ENCODE peak calls at places on chromosomes 12 and 14, in eight cellular contexts. E, P, F, J, Z, D, C and G are unnamed samples. For H3K4me1, the result is how much of the 10 kb centered on the place peaks cover.

GRCh38 chr14:102568115-102568614 is 24.3 kb upstream of the RCOR1 start:
- DNase-seq in D (no peak), C (peak), Z (no peak), P (peak), F (no peak), E (no peak), J (peak), G (no peak)

GRCh38 chr12:53389702-53390101 is 9.7 kb downstream of the SP1 start:
- DNase-seq in P (no peak), Z (no peak), F (no peak), E (no peak), D (no peak), C (no peak), J (no peak), G (peak)

GRCh38 chr12:31215521-31216232 is 110.3 kb downstream of the SINHCAF start:
- DNase-seq in Z (no peak), J (peak), P (peak), E (no peak), F (no peak), C (no peak), D (peak), G (no peak)

GRCh38 chr12:46669720-46670119 is 156.1 kb downstream of the SLC38A4 start:
- DNase-seq in C (no peak), J (no peak), P (no peak), E (no peak), D (no peak), F (no peak), Z (no peak), G (no peak)

GRCh38 chr12:113900711-113901110 is 65.4 kb downstream of the RBM19 start:
- DNase-seq in J (no peak), P (no peak), E (no peak), C (no peak), F (no peak), D (no peak), Z (no peak), G (no peak)

GRCh38 chr14:101062611-101063010 is 159.1 kb upstream of the RTL1 start:
- DNase-seq in F (no peak), P (no peak), Z (peak), E (no peak), C (no peak), D (no peak), J (no peak), G (no peak)

GRCh38 chr12:114405449-114406271 is at the start of gene TBX5:
- DNase-seq in C (no peak), F (no peak), D (peak), Z (no peak), E (no peak), J (no peak), P (no peak), G (no peak)

GRCh38 chr14:49641697-49642129 is 6.7 kb upstream of the DNAAF2 start:
- DNase-seq in C (no peak), Z (no peak), D (no peak), F (no peak), P (no peak), J (peak), E (no peak), G (no peak)

GRCh38 chr12:92675092-92675865 is 27.5 kb upstream of the PLEKHG7 start:
- DNase-seq in E (no peak), F (no peak), J (no peak), Z (no peak), D (no peak), C (no peak), P (no peak), G (no peak)

GRCh38 chr12:103757248-103757647 is 83.8 kb downstream of the NT5DC3 start:
- DNase-seq in F (no peak), D (no peak), J (no peak), E (no peak), C (no peak), P (no peak), Z (no peak), G (no peak)

GRCh38 chr12:50579757-50580267 is 75.0 kb downstream of the DIP2B start:
- DNase-seq in C (no peak), J (peak), P (peak), E (no peak), D (no peak), Z (no peak), F (no peak), G (no peak)

GRCh38 chr14:100072783-100073346 is 7.6 kb downstream of the EVL start:
- DNase-seq in E (peak), D (no peak), P (peak), J (no peak), Z (no peak), F (no peak), C (peak), G (no peak)

DNA sequence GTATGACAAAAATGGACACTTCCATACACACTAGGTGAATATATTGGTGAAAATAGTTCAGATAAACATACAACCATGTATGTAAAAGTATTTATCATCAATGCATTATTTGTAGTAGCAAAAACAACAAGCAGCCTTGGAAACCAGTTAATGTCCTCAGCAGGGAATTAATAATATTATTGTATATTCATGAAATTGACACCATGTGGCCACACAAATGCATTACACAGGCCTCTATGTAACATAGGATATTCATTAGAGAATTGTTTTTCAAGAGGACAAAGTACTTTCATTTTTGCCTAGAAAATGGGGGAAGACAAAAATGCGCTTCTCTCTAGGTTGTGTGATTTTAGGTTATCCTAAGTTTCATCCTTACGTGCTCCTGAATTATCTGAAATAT is 24.3 kb downstream of the SPRING1 start:
- DNase-seq in E (no peak), J (no peak), P (no peak), F (no peak), C (no peak), D (no peak), Z (no peak), G (no peak)
- H3K27ac ChIP-seq in E (no peak), J (peak), P (no peak), F (no peak), C (no peak), D (no peak), Z (no peak), G (no peak)

GRCh38 chr12:100993916-100994315 is 199.3 kb downstream of the ANO4 start:
- DNase-seq in E (no peak), Z (no peak), C (no peak), D (no peak), J (no peak), F (no peak), P (no peak), G (no peak)
- H3K4me3 ChIP-seq in E (no peak), Z (no peak), C (no peak), D (no peak), J (no peak), F (no peak), P (no peak), G (no peak)

GRCh38 chr12:42473561-42473960 is 116.0 kb downstream of the PRICKLE1 start:
- DNase-seq in F (no peak), Z (no peak), C (no peak), E (no peak), P (no peak), D (no peak), J (no peak), G (no peak)

GRCh38 chr12:42475055-42475454 is 114.5 kb downstream of the PRICKLE1 start:
- DNase-seq in D (no peak), P (no peak), J (no peak), C (no peak), F (no peak), Z (no peak), E (no peak), G (no peak)

GRCh38 chr12:42477931-42478330 is 111.6 kb downstream of the PRICKLE1 start:
- DNase-seq in Z (no peak), E (no peak), D (no peak), F (no peak), J (no peak), P (no peak), C (no peak), G (no peak)

GRCh38 chr12:42473130-42473529 is 116.4 kb downstream of the PRICKLE1 start:
- DNase-seq in F (no peak), J (no peak), D (no peak), P (no peak), C (no peak), E (no peak), Z (no peak), G (no peak)

GRCh38 chr12:42474391-42474790 is 115.2 kb downstream of the PRICKLE1 start:
- DNase-seq in D (no peak), P (no peak), J (no peak), C (no peak), E (no peak), F (no peak), Z (no peak), G (no peak)
- H3K4me1 ChIP-seq in D (half or more), P (under half), J (under half), C (under half), E (under half), F (under half), Z (under half), G (under half)

GRCh38 chr12:83432176-83432719 is 745.5 kb downstream of the TMTC2 start:
- DNase-seq in Z (no peak), F (no peak), C (no peak), D (no peak), J (no peak), P (no peak), E (no peak), G (no peak)
- H3K27ac ChIP-seq in Z (no peak), F (no peak), C (no peak), D (no peak), J (no peak), P (no peak), E (no peak), G (no peak)

GRCh38 chr12:57261385-57261784 is 10.4 kb upstream of the STAC3 start:
- DNase-seq in P (no peak), Z (no peak), F (no peak), E (no peak), D (no peak), J (no peak), C (no peak), G (no peak)
- H3K4me3 ChIP-seq in P (no peak), Z (no peak), F (peak), E (no peak), D (no peak), J (no peak), C (no peak), G (no peak)